ENCODE peak calls at places on chromosomes 4 and X, in ten cellular contexts. One of them, this sample, is unnamed.

GRCh38 chrX:52934704-52935468 is 23.4 kb downstream of the FAM156A start:
- DNase-seq in uterus: peak; percentile 97
- DNase-seq in HAP-1: peak; percentile 94
- DNase-seq in naive thymus-derived CD4-positive, alpha-beta T cell: peak; percentile 97
- DNase-seq in mesendoderm: peak; percentile 95
- DNase-seq in endothelial cell of umbilical vein: peak; percentile 91
- DNase-seq in GM23338: peak; percentile 91
- DNase-seq in H1: peak; percentile 91
- DNase-seq in IMR-90: peak; percentile 96
- DNase-seq in left ventricle myocardium inferior: peak; percentile 91
- DNase-seq in this sample: peak; percentile 96

GRCh38 chr4:17068885-17069284 is 170.4 kb upstream of the LDB2 start:
- DNase-seq in uterus: peak; percentile 68
- DNase-seq in HAP-1: no peak
- DNase-seq in naive thymus-derived CD4-positive, alpha-beta T cell: no peak
- DNase-seq in mesendoderm: no peak
- DNase-seq in endothelial cell of umbilical vein: no peak
- DNase-seq in GM23338: no peak
- DNase-seq in H1: no peak
- DNase-seq in IMR-90: no peak
- DNase-seq in left ventricle myocardium inferior: no peak
- DNase-seq in this sample: no peak

GRCh38 chr4:147938481-147938880 is 206.6 kb downstream of the ARHGAP10 start:
- DNase-seq in uterus: no peak
- DNase-seq in HAP-1: peak; percentile 44
- DNase-seq in naive thymus-derived CD4-positive, alpha-beta T cell: no peak
- DNase-seq in mesendoderm: no peak
- DNase-seq in endothelial cell of umbilical vein: no peak
- DNase-seq in GM23338: no peak
- DNase-seq in H1: no peak
- DNase-seq in IMR-90: no peak
- DNase-seq in left ventricle myocardium inferior: no peak
- DNase-seq in this sample: no peak

GRCh38 chrX:39811391-39811790 is 286.4 kb downstream of the BCOR start:
- DNase-seq in uterus: no peak
- DNase-seq in HAP-1: no peak
- DNase-seq in naive thymus-derived CD4-positive, alpha-beta T cell: no peak
- DNase-seq in mesendoderm: peak; percentile 59
- DNase-seq in endothelial cell of umbilical vein: no peak
- DNase-seq in GM23338: no peak
- DNase-seq in H1: no peak
- DNase-seq in IMR-90: no peak
- DNase-seq in left ventricle myocardium inferior: no peak
- DNase-seq in this sample: no peak

GRCh38 chrX:121259170-121259569 is 211.8 kb downstream of the GLUD2 start:
- DNase-seq in uterus: no peak
- DNase-seq in HAP-1: no peak
- DNase-seq in naive thymus-derived CD4-positive, alpha-beta T cell: no peak
- DNase-seq in mesendoderm: no peak
- DNase-seq in endothelial cell of umbilical vein: no peak
- DNase-seq in GM23338: no peak
- DNase-seq in H1: no peak
- DNase-seq in IMR-90: no peak
- DNase-seq in left ventricle myocardium inferior: no peak
- DNase-seq in this sample: no peak

GRCh38 chrX:103847174-103847870 is 15.3 kb upstream of the RAB9B start:
- DNase-seq in uterus: no peak
- DNase-seq in HAP-1: no peak
- DNase-seq in naive thymus-derived CD4-positive, alpha-beta T cell: no peak
- DNase-seq in mesendoderm: no peak
- DNase-seq in endothelial cell of umbilical vein: no peak
- DNase-seq in GM23338: no peak
- DNase-seq in H1: no peak
- DNase-seq in IMR-90: peak; percentile 26
- DNase-seq in left ventricle myocardium inferior: no peak
- DNase-seq in this sample: no peak

GRCh38 chrX:133594156-133594555 is 178.9 kb upstream of the GPC4 start:
- DNase-seq in uterus: no peak
- DNase-seq in HAP-1: no peak
- DNase-seq in naive thymus-derived CD4-positive, alpha-beta T cell: no peak
- DNase-seq in mesendoderm: no peak
- DNase-seq in endothelial cell of umbilical vein: no peak
- DNase-seq in GM23338: no peak
- DNase-seq in H1: no peak
- DNase-seq in IMR-90: no peak
- DNase-seq in left ventricle myocardium inferior: no peak
- DNase-seq in this sample: no peak

GRCh38 chr4:125316781-125317525 is 2.2 kb downstream of the FAT4 start:
- DNase-seq in uterus: peak; percentile 28
- DNase-seq in HAP-1: no peak
- DNase-seq in naive thymus-derived CD4-positive, alpha-beta T cell: no peak
- DNase-seq in mesendoderm: peak; percentile 59
- DNase-seq in endothelial cell of umbilical vein: peak; percentile 47
- DNase-seq in GM23338: peak; percentile 67
- DNase-seq in H1: peak; percentile 76
- DNase-seq in IMR-90: peak; percentile 35
- DNase-seq in left ventricle myocardium inferior: peak; percentile 40
- DNase-seq in this sample: no peak

GRCh38 chr4:173748353-173748752 is 218.3 kb upstream of the HAND2 start:
- DNase-seq in uterus: no peak
- DNase-seq in HAP-1: no peak
- DNase-seq in naive thymus-derived CD4-positive, alpha-beta T cell: no peak
- DNase-seq in mesendoderm: no peak
- DNase-seq in endothelial cell of umbilical vein: no peak
- DNase-seq in GM23338: no peak
- DNase-seq in H1: no peak
- DNase-seq in IMR-90: peak; percentile 4
- DNase-seq in left ventricle myocardium inferior: no peak
- DNase-seq in this sample: no peak

GRCh38 chr4:183354213-183354612 is 32.0 kb upstream of the CLDN24 start:
- DNase-seq in uterus: no peak
- DNase-seq in HAP-1: no peak
- DNase-seq in naive thymus-derived CD4-positive, alpha-beta T cell: no peak
- DNase-seq in mesendoderm: no peak
- DNase-seq in endothelial cell of umbilical vein: no peak
- DNase-seq in GM23338: no peak
- DNase-seq in H1: no peak
- DNase-seq in IMR-90: no peak
- DNase-seq in left ventricle myocardium inferior: no peak
- DNase-seq in this sample: no peak

GRCh38 chr4:40187386-40187913 is 9.4 kb upstream of the RHOH start:
- DNase-seq in uterus: no peak
- DNase-seq in HAP-1: no peak
- DNase-seq in naive thymus-derived CD4-positive, alpha-beta T cell: no peak
- DNase-seq in mesendoderm: no peak
- DNase-seq in endothelial cell of umbilical vein: no peak
- DNase-seq in GM23338: no peak
- DNase-seq in H1: no peak
- DNase-seq in IMR-90: no peak
- DNase-seq in left ventricle myocardium inferior: no peak
- DNase-seq in this sample: no peak

GRCh38 chrX:107396235-107396634 is 53.2 kb upstream of the FRMPD3 start:
- DNase-seq in uterus: no peak
- DNase-seq in HAP-1: no peak
- DNase-seq in naive thymus-derived CD4-positive, alpha-beta T cell: no peak
- DNase-seq in mesendoderm: no peak
- DNase-seq in endothelial cell of umbilical vein: no peak
- DNase-seq in GM23338: no peak
- DNase-seq in H1: no peak
- DNase-seq in IMR-90: no peak
- DNase-seq in left ventricle myocardium inferior: no peak
- DNase-seq in this sample: no peak

GRCh38 chr4:168269879-168270278 is 48.7 kb downstream of the DDX60 start:
- DNase-seq in uterus: no peak
- DNase-seq in HAP-1: no peak
- DNase-seq in naive thymus-derived CD4-positive, alpha-beta T cell: no peak
- DNase-seq in mesendoderm: no peak
- DNase-seq in endothelial cell of umbilical vein: peak; percentile 2
- DNase-seq in GM23338: no peak
- DNase-seq in H1: no peak
- DNase-seq in IMR-90: no peak
- DNase-seq in left ventricle myocardium inferior: peak; percentile 25
- DNase-seq in this sample: no peak

GRCh38 chr4:159003420-159004253 is 99.2 kb upstream of the RAPGEF2 start:
- DNase-seq in uterus: no peak
- DNase-seq in HAP-1: peak; percentile 84
- DNase-seq in naive thymus-derived CD4-positive, alpha-beta T cell: no peak
- DNase-seq in mesendoderm: no peak
- DNase-seq in endothelial cell of umbilical vein: peak; percentile 81
- DNase-seq in GM23338: no peak
- DNase-seq in H1: no peak
- DNase-seq in IMR-90: peak; percentile 44
- DNase-seq in left ventricle myocardium inferior: no peak
- DNase-seq in this sample: no peak

GRCh38 chrX:140602140-140602539 is 97.3 kb upstream of the SOX3 start:
- DNase-seq in uterus: no peak
- DNase-seq in HAP-1: no peak
- DNase-seq in naive thymus-derived CD4-positive, alpha-beta T cell: no peak
- DNase-seq in mesendoderm: no peak
- DNase-seq in endothelial cell of umbilical vein: no peak
- DNase-seq in GM23338: no peak
- DNase-seq in H1: no peak
- DNase-seq in IMR-90: no peak
- DNase-seq in left ventricle myocardium inferior: no peak
- DNase-seq in this sample: no peak
- H3K4me1 ChIP-seq in uterus: no peaks in the 10 kb centered on the region
- H3K4me1 ChIP-seq in HAP-1: no peaks in the 10 kb centered on the region
- H3K4me1 ChIP-seq in naive thymus-derived CD4-positive, alpha-beta T cell: no peaks in the 10 kb centered on the region
- H3K4me1 ChIP-seq in mesendoderm: no peaks in the 10 kb centered on the region
- H3K4me1 ChIP-seq in endothelial cell of umbilical vein: no peaks in the 10 kb centered on the region
- H3K4me1 ChIP-seq in GM23338: no peaks in the 10 kb centered on the region
- H3K4me1 ChIP-seq in H1: no peaks in the 10 kb centered on the region
- H3K4me1 ChIP-seq in IMR-90: no peaks in the 10 kb centered on the region
- H3K4me1 ChIP-seq in left ventricle myocardium inferior: no peaks in the 10 kb centered on the region
- H3K4me1 ChIP-seq in this sample: no peaks in the 10 kb centered on the region

DNA sequence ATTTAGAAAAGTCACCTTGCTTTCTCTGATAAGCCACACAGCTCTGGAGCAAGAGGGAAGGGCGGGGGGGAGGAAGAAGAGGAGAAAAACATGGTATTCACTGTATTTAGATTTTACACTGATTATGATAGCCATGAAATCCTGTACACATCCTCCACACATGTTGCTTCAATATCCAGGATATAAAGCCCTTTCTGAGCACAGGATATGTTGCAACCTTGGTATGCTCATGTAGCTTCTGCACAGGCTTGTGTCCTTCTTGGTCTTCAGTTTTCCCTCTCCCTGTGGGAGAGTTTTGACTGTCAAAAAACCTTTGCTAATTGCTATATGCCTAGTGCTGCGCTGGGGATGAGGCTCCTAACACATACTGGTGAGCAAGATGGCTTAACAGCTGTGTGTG is 61.9 kb upstream of the DAPP1 start:
- DNase-seq in uterus: no peak
- DNase-seq in HAP-1: no peak
- DNase-seq in naive thymus-derived CD4-positive, alpha-beta T cell: no peak
- DNase-seq in mesendoderm: no peak
- DNase-seq in endothelial cell of umbilical vein: no peak
- DNase-seq in GM23338: no peak
- DNase-seq in H1: no peak
- DNase-seq in IMR-90: no peak
- DNase-seq in left ventricle myocardium inferior: no peak
- DNase-seq in this sample: no peak
- H3K4me1 ChIP-seq in uterus: no peaks in the 10 kb centered on the region
- H3K4me1 ChIP-seq in HAP-1: no peaks in the 10 kb centered on the region
- H3K4me1 ChIP-seq in naive thymus-derived CD4-positive, alpha-beta T cell: no peaks in the 10 kb centered on the region
- H3K4me1 ChIP-seq in mesendoderm: no peaks in the 10 kb centered on the region
- H3K4me1 ChIP-seq in endothelial cell of umbilical vein: no peaks in the 10 kb centered on the region
- H3K4me1 ChIP-seq in GM23338: no peaks in the 10 kb centered on the region
- H3K4me1 ChIP-seq in H1: no peaks in the 10 kb centered on the region
- H3K4me1 ChIP-seq in IMR-90: peaks cover 7% of the 10 kb centered on the region
- H3K4me1 ChIP-seq in left ventricle myocardium inferior: peaks cover 17% of the 10 kb centered on the region
- H3K4me1 ChIP-seq in this sample: no peaks in the 10 kb centered on the region

GRCh38 chrX:37796302-37796701 is 16.4 kb downstream of the CYBB start:
- DNase-seq in uterus: no peak
- DNase-seq in HAP-1: no peak
- DNase-seq in naive thymus-derived CD4-positive, alpha-beta T cell: no peak
- DNase-seq in mesendoderm: no peak
- DNase-seq in endothelial cell of umbilical vein: no peak
- DNase-seq in GM23338: no peak
- DNase-seq in H1: no peak
- DNase-seq in IMR-90: no peak
- DNase-seq in left ventricle myocardium inferior: no peak
- DNase-seq in this sample: no peak

GRCh38 chrX:37800762-37801161 is 20.9 kb downstream of the CYBB start:
- DNase-seq in uterus: no peak
- DNase-seq in HAP-1: no peak
- DNase-seq in naive thymus-derived CD4-positive, alpha-beta T cell: no peak
- DNase-seq in mesendoderm: no peak
- DNase-seq in endothelial cell of umbilical vein: no peak
- DNase-seq in GM23338: no peak
- DNase-seq in H1: no peak
- DNase-seq in IMR-90: no peak
- DNase-seq in left ventricle myocardium inferior: no peak
- DNase-seq in this sample: no peak

GRCh38 chrX:37802028-37802427 is 22.2 kb downstream of the CYBB start:
- DNase-seq in uterus: no peak
- DNase-seq in HAP-1: no peak
- DNase-seq in naive thymus-derived CD4-positive, alpha-beta T cell: no peak
- DNase-seq in mesendoderm: no peak
- DNase-seq in endothelial cell of umbilical vein: no peak
- DNase-seq in GM23338: no peak
- DNase-seq in H1: no peak
- DNase-seq in IMR-90: no peak
- DNase-seq in left ventricle myocardium inferior: no peak
- DNase-seq in this sample: no peak

GRCh38 chrX:37796805-37797204 is 16.9 kb downstream of the CYBB start:
- DNase-seq in uterus: no peak
- DNase-seq in HAP-1: no peak
- DNase-seq in naive thymus-derived CD4-positive, alpha-beta T cell: no peak
- DNase-seq in mesendoderm: peak; percentile 32
- DNase-seq in endothelial cell of umbilical vein: no peak
- DNase-seq in GM23338: no peak
- DNase-seq in H1: no peak
- DNase-seq in IMR-90: no peak
- DNase-seq in left ventricle myocardium inferior: peak; percentile 13
- DNase-seq in this sample: no peak
- H3K4me1 ChIP-seq in uterus: no peaks in the 10 kb centered on the region
- H3K4me1 ChIP-seq in HAP-1: no peaks in the 10 kb centered on the region
- H3K4me1 ChIP-seq in naive thymus-derived CD4-positive, alpha-beta T cell: no peaks in the 10 kb centered on the region
- H3K4me1 ChIP-seq in mesendoderm: no peaks in the 10 kb centered on the region
- H3K4me1 ChIP-seq in endothelial cell of umbilical vein: no peaks in the 10 kb centered on the region
- H3K4me1 ChIP-seq in GM23338: no peaks in the 10 kb centered on the region
- H3K4me1 ChIP-seq in H1: no peaks in the 10 kb centered on the region
- H3K4me1 ChIP-seq in IMR-90: no peaks in the 10 kb centered on the region
- H3K4me1 ChIP-seq in left ventricle myocardium inferior: no peaks in the 10 kb centered on the region
- H3K4me1 ChIP-seq in this sample: peaks cover 14% of the 10 kb centered on the region

DNA sequence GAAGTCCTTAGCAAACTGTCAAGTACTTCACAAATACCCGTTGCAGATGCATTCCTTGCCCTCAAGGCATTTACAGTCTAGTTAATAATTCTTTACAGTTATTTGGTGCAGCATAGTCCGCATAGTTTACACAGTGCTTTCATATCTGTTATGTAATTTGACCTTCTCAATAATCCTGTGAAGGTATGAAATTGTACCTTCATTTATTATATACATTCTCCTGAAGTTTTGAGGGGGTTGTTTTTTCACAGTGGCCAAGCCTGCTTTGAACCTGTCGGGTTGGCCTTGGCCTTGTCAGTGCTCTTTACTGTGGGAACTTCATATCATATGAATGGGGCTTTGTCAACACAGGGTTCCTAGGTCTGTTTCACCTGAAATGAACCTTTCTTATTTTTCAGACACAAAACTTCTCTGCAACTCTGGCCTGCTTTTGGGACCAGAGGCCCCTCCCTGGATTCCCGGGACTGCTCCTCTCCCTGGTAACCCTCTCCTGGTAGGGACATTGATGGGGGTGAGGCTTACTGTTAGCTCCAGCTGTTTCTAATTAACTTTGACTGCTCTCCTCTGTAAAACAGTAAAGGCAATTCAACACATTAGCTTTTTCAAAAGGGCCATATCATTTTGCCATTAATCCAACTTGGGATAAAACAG is 9.1 kb downstream of the IGFBP7 start:
- DNase-seq in uterus: no peak
- DNase-seq in HAP-1: no peak
- DNase-seq in naive thymus-derived CD4-positive, alpha-beta T cell: no peak
- DNase-seq in mesendoderm: no peak
- DNase-seq in endothelial cell of umbilical vein: no peak
- DNase-seq in GM23338: no peak
- DNase-seq in H1: no peak
- DNase-seq in IMR-90: no peak
- DNase-seq in left ventricle myocardium inferior: no peak
- DNase-seq in this sample: no peak
- H3K4me1 ChIP-seq in uterus: peaks cover 11% of the 10 kb centered on the region
- H3K4me1 ChIP-seq in HAP-1: no peaks in the 10 kb centered on the region
- H3K4me1 ChIP-seq in naive thymus-derived CD4-positive, alpha-beta T cell: no peaks in the 10 kb centered on the region
- H3K4me1 ChIP-seq in mesendoderm: no peaks in the 10 kb centered on the region
- H3K4me1 ChIP-seq in endothelial cell of umbilical vein: peaks cover 54% of the 10 kb centered on the region
- H3K4me1 ChIP-seq in GM23338: peaks cover 21% of the 10 kb centered on the region
- H3K4me1 ChIP-seq in H1: no peaks in the 10 kb centered on the region
- H3K4me1 ChIP-seq in IMR-90: peaks cover 32% of the 10 kb centered on the region
- H3K4me1 ChIP-seq in left ventricle myocardium inferior: peaks cover 100% of the 10 kb centered on the region
- H3K4me1 ChIP-seq in this sample: no peaks in the 10 kb centered on the region

This sample was measured in CD4-positive, alpha-beta memory T cell.